ENCODE peak calls at places on chromosomes 12 and 14, in eight cellular contexts. D, O, N, F, T, H, S and Z are unnamed samples.

GRCh38 chr12:84627582-84627981 is 285.0 kb downstream of the SLC6A15 start:
- DNase-seq in D (no peak), O (no peak), N (no peak), F (no peak), T (no peak), H (no peak), S (no peak), Z (no peak)

GRCh38 chr14:76673261-76673660 is 88.0 kb upstream of the VASH1 start:
- DNase-seq in D (no peak), O (no peak), N (no peak), F (no peak), T (no peak), H (no peak), S (no peak), Z (no peak)

GRCh38 chr12:13195244-13195643 is 1.3 kb upstream of the EMP1 start:
- DNase-seq in D (no peak), O (no peak), N (no peak), F (no peak), T (no peak), H (no peak), S (no peak), Z (no peak)

GRCh38 chr12:131860472-131861260 is 32.5 kb downstream of the MMP17 start:
- DNase-seq in D (peak), O (peak), N (no peak), F (no peak), T (no peak), H (no peak), S (no peak), Z (no peak)

GRCh38 chr14:23370221-23370620 is 2.4 kb upstream of the IL25 start:
- DNase-seq in D (no peak), O (no peak), N (no peak), F (no peak), T (no peak), H (no peak), S (no peak), Z (no peak)

GRCh38 chr12:3222935-3223334 is 145.8 kb downstream of the TSPAN9 start:
- DNase-seq in D (no peak), O (no peak), N (no peak), F (no peak), T (no peak), H (no peak), S (no peak), Z (no peak)

GRCh38 chr14:37843969-37844607 is 248.7 kb downstream of the TTC6 start:
- DNase-seq in D (no peak), O (no peak), N (no peak), F (no peak), T (no peak), H (no peak), S (no peak), Z (no peak)

GRCh38 chr12:96196781-96197180 is 2.6 kb downstream of the ELK3 start:
- DNase-seq in D (no peak), O (no peak), N (no peak), F (no peak), T (no peak), H (no peak), S (no peak), Z (no peak)

GRCh38 chr14:102538598-102539543 is 29.3 kb upstream of the ANKRD9 start:
- DNase-seq in D (no peak), O (no peak), N (no peak), F (no peak), T (no peak), H (no peak), S (no peak), Z (no peak)

GRCh38 chr14:93306844-93307243 is 26.0 kb downstream of the BTBD7 start:
- DNase-seq in D (no peak), O (no peak), N (no peak), F (no peak), T (no peak), H (no peak), S (no peak), Z (no peak)

GRCh38 chr12:9064201-9064814 is 51.4 kb downstream of the A2M start:
- DNase-seq in D (peak), O (peak), N (peak), F (peak), T (peak), H (peak), S (peak), Z (peak)

GRCh38 chr14:104895207-104895785 is 29.4 kb upstream of the PLD4 start:
- DNase-seq in D (no peak), O (no peak), N (no peak), F (no peak), T (no peak), H (no peak), S (no peak), Z (no peak)

GRCh38 chr12:22993639-22994038 is 368.7 kb downstream of the ETNK1 start:
- DNase-seq in D (no peak), O (no peak), N (no peak), F (no peak), T (no peak), H (no peak), S (no peak), Z (no peak)

GRCh38 chr12:6841139-6841515 is 402 bp downstream of the GNB3 start:
- DNase-seq in D (no peak), O (no peak), N (no peak), F (no peak), T (no peak), H (no peak), S (no peak), Z (no peak)

GRCh38 chr12:45705404-45705803 is 24.1 kb upstream of the ARID2 start:
- DNase-seq in D (no peak), O (no peak), N (no peak), F (no peak), T (no peak), H (no peak), S (no peak), Z (no peak)

GRCh38 chr12:110689601-110690430 is 901 bp upstream of the HVCN1 start:
- DNase-seq in D (peak), O (peak), N (peak), F (peak), T (no peak), H (no peak), S (peak), Z (peak)

GRCh38 chr12:103012884-103013283 is 55.4 kb downstream of the ASCL1 start:
- DNase-seq in D (no peak), O (no peak), N (no peak), F (no peak), T (peak), H (no peak), S (no peak), Z (no peak)

GRCh38 chr14:69358233-69358963 is 39.7 kb downstream of the ERH start:
- DNase-seq in D (no peak), O (no peak), N (peak), F (no peak), T (no peak), H (no peak), S (no peak), Z (no peak)

GRCh38 chr14:51211149-51211548 is 28.9 kb upstream of the TMX1 start:
- DNase-seq in D (peak), O (no peak), N (no peak), F (no peak), T (no peak), H (no peak), S (no peak), Z (no peak)

GRCh38 chr12:50265770-50266524 is 17.4 kb downstream of the LIMA1 start:
- DNase-seq in D (no peak), O (no peak), N (no peak), F (no peak), T (no peak), H (no peak), S (no peak), Z (no peak)

GRCh38 chr14:92373336-92373735 is 50.4 kb downstream of the SLC24A4 start:
- DNase-seq in D (no peak), O (peak), N (no peak), F (no peak), T (no peak), H (no peak), S (no peak), Z (no peak)

GRCh38 chr14:28758253-28758915 is 8.2 kb upstream of the FOXG1 start:
- DNase-seq in D (no peak), O (no peak), N (no peak), F (no peak), T (no peak), H (no peak), S (no peak), Z (no peak)

GRCh38 chr12:123436017-123436964 is at the start of gene RILPL2:
- DNase-seq in D (peak), O (peak), N (peak), F (peak), T (peak), H (peak), S (peak), Z (peak)

GRCh38 chr14:21300892-21301291 is 21.0 kb downstream of the RPGRIP1 start:
- DNase-seq in D (peak), O (no peak), N (peak), F (peak), T (peak), H (no peak), S (peak), Z (peak)